ENCODE peak calls at places on chromosome 4, in ten cellular contexts. A, R, L, S, I, H, Q, Y, O and K are unnamed samples.

GRCh38 chr4:56147371-56147770 is 198.6 kb downstream of the CEP135 start:
- DNase-seq in O (no peak), Q (peak; percentile 69), R (no peak), H (no peak), I (no peak), A (no peak), L (no peak), Y (no peak), S (no peak), K (no peak)

GRCh38 chr4:127352220-127352619 is 280.5 kb upstream of the INTU start:
- DNase-seq in Q (no peak), H (no peak), A (no peak), Y (no peak), I (no peak), L (peak; percentile 42), O (no peak), R (no peak), S (peak; percentile 9), K (no peak)

GRCh38 chr4:169062861-169063197 is 52.8 kb upstream of the CBR4 start:
- DNase-seq in H (no peak), I (no peak), R (peak; percentile 44), A (no peak), S (no peak), O (no peak), L (no peak), Y (no peak), Q (peak; percentile 67), K (no peak)

GRCh38 chr4:166972071-166972470 is 262.2 kb downstream of the SPOCK3 start:
- DNase-seq in I (no peak), S (no peak), A (peak; percentile 0), Y (no peak), R (no peak), L (no peak), Q (peak; percentile 70), H (no peak), O (no peak), K (no peak)

GRCh38 chr4:8269535-8270417 is at the start of gene HTRA3:
- DNase-seq in O (peak; percentile 93), Y (no peak), A (no peak), R (peak; percentile 68), Q (peak; percentile 86), I (no peak), L (peak; percentile 76), H (no peak), S (no peak), K (no peak)

GRCh38 chr4:39024311-39024865 is 7.8 kb downstream of the TMEM156 start:
- DNase-seq in R (no peak), Q (no peak), A (no peak), S (no peak), H (no peak), L (no peak), O (no peak), I (no peak), Y (no peak), K (no peak)

GRCh38 chr4:25378130-25378743 is 1.2 kb downstream of the ANAPC4 start:
- DNase-seq in O (peak; percentile 62), L (no peak), H (no peak), Q (no peak), A (no peak), Y (no peak), S (no peak), R (no peak), I (no peak), K (no peak)

GRCh38 chr4:55547461-55547770 is 707 bp upstream of the CLOCK start:
- DNase-seq in R (peak; percentile 61), I (no peak), Q (peak; percentile 66), Y (no peak), L (peak; percentile 79), A (peak; percentile 37), H (no peak), S (no peak), O (no peak), K (no peak)

GRCh38 chr4:138428611-138429010 is 186.5 kb upstream of the SLC7A11 start:
- DNase-seq in Q (no peak), A (no peak), H (no peak), L (no peak), S (no peak), Y (no peak), O (no peak), R (no peak), I (no peak), K (no peak)

GRCh38 chr4:155371432-155372043 is 5.2 kb downstream of the MAP9 start:
- DNase-seq in I (no peak), L (peak; percentile 35), S (no peak), O (no peak), R (peak; percentile 40), A (no peak), H (no peak), Y (no peak), Q (peak; percentile 55), K (peak; percentile 44)

GRCh38 chr4:122830392-122831095 is 3.9 kb downstream of the FGF2 start:
- DNase-seq in O (no peak), R (peak; percentile 45), A (no peak), Y (no peak), L (no peak), S (no peak), I (no peak), H (no peak), Q (peak; percentile 71), K (no peak)

GRCh38 chr4:183146478-183146877 is 47.4 kb downstream of the WWC2 start:
- DNase-seq in R (no peak), I (no peak), Q (no peak), Y (no peak), L (no peak), S (no peak), H (no peak), A (no peak), O (no peak), K (no peak)

GRCh38 chr4:158202475-158202874 is 7.8 kb upstream of the TMEM144 start:
- DNase-seq in Y (no peak), O (no peak), L (no peak), H (no peak), R (no peak), Q (no peak), S (no peak), A (no peak), I (no peak), K (no peak)

GRCh38 chr4:106698621-106699195 is 330.1 kb upstream of the GIMD1 start:
- DNase-seq in S (no peak), O (peak; percentile 52), L (no peak), H (no peak), A (no peak), I (no peak), Y (no peak), Q (no peak), R (no peak), K (no peak)

GRCh38 chr4:3415471-3416141 is 26.2 kb upstream of the HGFAC start:
- DNase-seq in H (no peak), O (peak; percentile 78), A (no peak), S (no peak), L (no peak), R (no peak), I (no peak), Y (no peak), Q (no peak), K (no peak)

GRCh38 chr4:87498446-87498900 is 30.7 kb downstream of the SPARCL1 start:
- DNase-seq in A (no peak), I (no peak), O (peak; percentile 15), H (no peak), Y (peak; percentile 16), S (no peak), R (no peak), L (no peak), Q (no peak), K (peak; percentile 18)
- H3K4me3 ChIP-seq in A (no peak overlapping the region), I (no peak overlapping the region), O (peak overlapping the region; percentile 72), H (no peak overlapping the region), Y (no peak overlapping the region), S (no peak overlapping the region), R (no peak overlapping the region), L (no peak overlapping the region), Q (no peak overlapping the region), K (peak overlapping the region; percentile 59)

DNA sequence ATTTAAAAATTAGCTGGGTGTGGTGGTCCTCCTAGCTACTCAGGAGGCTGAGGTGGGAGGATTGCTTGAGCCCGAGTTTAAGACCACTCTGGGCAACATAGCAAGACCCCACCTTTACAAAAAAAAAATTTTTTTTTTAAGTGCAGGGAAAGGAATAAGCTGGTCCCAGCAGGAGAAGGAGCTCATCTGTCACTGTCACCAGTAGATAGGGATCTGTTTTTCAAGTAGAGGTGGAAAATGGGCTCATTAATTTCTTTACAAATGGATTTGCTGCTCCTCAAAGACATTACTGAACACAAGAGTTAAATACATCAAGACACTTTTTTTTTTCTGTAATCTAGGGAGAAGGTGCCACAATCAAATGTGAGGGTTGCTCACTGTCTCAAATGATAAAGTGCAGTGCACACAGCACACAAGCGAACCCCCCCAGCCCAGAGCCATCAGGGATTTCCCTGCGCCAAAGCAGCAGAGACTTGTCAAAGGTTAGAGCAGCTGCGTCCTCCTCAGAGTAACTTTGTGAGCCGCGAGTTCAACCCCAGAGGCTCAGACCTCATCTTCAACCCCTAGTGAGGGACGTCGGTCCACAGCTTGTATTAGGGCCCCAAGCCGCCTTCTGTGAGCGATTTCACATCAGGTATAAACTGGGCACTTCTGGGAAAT is 14.3 kb upstream of the MTNR1A start:
- DNase-seq in Q (no peak), I (no peak), H (no peak), R (no peak), Y (no peak), A (no peak), O (no peak), L (no peak), S (no peak), K (no peak)
- H3K4me3 ChIP-seq in Q (no peak overlapping the region), I (peak overlapping the region; percentile 60), H (no peak overlapping the region), R (no peak overlapping the region), Y (peak overlapping the region; percentile 40), A (peak overlapping the region; percentile 39), O (peak overlapping the region; percentile 30), L (no peak overlapping the region), S (no peak overlapping the region), K (no peak overlapping the region)

DNA sequence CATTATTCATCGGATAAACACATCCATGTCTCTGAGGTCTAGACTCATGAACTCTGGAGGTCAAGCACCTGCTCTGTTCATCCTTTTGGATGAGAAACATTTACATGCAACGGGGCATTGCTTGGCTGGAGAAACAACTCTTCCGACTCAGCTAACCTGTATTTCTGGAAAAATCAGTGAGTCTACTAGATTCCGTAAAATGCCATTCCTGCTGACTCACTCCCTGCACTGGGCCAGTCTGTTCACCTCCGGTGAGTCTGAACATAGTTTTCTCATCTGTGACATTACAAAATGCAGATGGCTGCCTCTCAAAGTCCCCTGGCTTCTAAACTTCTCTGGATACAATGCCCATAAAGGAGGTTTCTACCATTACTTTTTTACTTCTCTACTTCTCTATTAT is 185.7 kb upstream of the HS3ST1 start:
- DNase-seq in O (no peak), Q (no peak), H (no peak), L (no peak), Y (peak; percentile 87), R (peak; percentile 69), S (no peak), A (no peak), I (no peak), K (no peak)
- H3K4me3 ChIP-seq in O (no peak overlapping the region), Q (no peak overlapping the region), H (no peak overlapping the region), L (no peak overlapping the region), Y (no peak overlapping the region), R (no peak overlapping the region), S (no peak overlapping the region), A (no peak overlapping the region), I (no peak overlapping the region), K (no peak overlapping the region)

DNA sequence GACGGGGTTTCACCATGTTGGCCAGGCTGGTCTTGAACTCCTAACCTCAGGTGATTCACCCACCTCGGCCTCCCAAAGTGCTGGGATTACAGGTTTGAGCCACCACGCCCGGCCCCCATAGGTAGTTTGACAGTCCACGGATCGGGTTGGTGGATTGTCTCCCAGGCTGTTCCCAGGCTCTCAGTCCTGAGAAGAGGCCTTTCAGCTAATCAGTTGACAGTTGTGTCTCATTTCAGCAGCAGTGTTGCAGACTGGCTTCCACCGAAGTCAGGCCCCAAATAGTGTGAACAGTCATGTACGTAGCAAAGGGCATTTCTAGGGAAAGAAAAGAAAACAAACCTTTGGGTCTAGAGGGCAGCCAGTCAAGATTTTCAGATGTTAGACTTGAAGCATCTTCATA is 102.4 kb upstream of the TLR3 start:
- DNase-seq in L (no peak), I (no peak), H (no peak), Y (no peak), O (no peak), A (no peak), R (no peak), S (no peak), Q (no peak), K (no peak)
- H3K4me3 ChIP-seq in L (no peak overlapping the region), I (no peak overlapping the region), H (no peak overlapping the region), Y (no peak overlapping the region), O (no peak overlapping the region), A (no peak overlapping the region), R (no peak overlapping the region), S (no peak overlapping the region), Q (no peak overlapping the region), K (no peak overlapping the region)